ENCODE peak calls at places on chromosomes 4 and X, in eight cellular contexts. P, Y, L, I, V, M, Q and C are unnamed samples.

GRCh38 chr4:153166971-153167501 is 37.2 kb upstream of the TRIM2 start:
- DNase-seq in P (no peak), Y (no peak), L (no peak), I (no peak), V (no peak), M (no peak), Q (peak; percentile 92), C (no peak)

GRCh38 chr4:80237992-80238391 is 28.5 kb upstream of the FGF5 start:
- DNase-seq in P (no peak), Y (no peak), L (no peak), I (no peak), V (no peak), M (no peak), Q (no peak), C (no peak)

GRCh38 chr4:82553020-82553419 is 8.8 kb downstream of the TMEM150C start:
- DNase-seq in P (no peak), Y (no peak), L (no peak), I (no peak), V (no peak), M (no peak), Q (no peak), C (no peak)

GRCh38 chrX:47662144-47662657 is 3.2 kb upstream of the UXT start:
- DNase-seq in P (no peak), Y (no peak), L (no peak), I (no peak), V (no peak), M (no peak), Q (peak; percentile 78), C (peak; percentile 54)

GRCh38 chr4:138445098-138445497 is 202.9 kb upstream of the SLC7A11 start:
- DNase-seq in P (no peak), Y (no peak), L (no peak), I (no peak), V (no peak), M (no peak), Q (no peak), C (no peak)

GRCh38 chr4:83109480-83110221 is 4.9 kb downstream of the PLAC8 start:
- DNase-seq in P (peak; percentile 64), Y (peak; percentile 61), L (no peak), I (no peak), V (no peak), M (no peak), Q (no peak), C (peak; percentile 71)

GRCh38 chr4:174284181-174284886 is 623 bp downstream of the CEP44 start:
- DNase-seq in P (peak; percentile 47), Y (peak; percentile 32), L (no peak), I (peak; percentile 49), V (no peak), M (no peak), Q (no peak), C (no peak)

GRCh38 chr4:174119051-174119450 is 164.4 kb downstream of the FBXO8 start:
- DNase-seq in P (no peak), Y (no peak), L (no peak), I (peak; percentile 10), V (no peak), M (no peak), Q (peak; percentile 28), C (no peak)

GRCh38 chrX:45851434-45851991 is 650.8 kb upstream of the DIPK2B start:
- DNase-seq in P (peak; percentile 78), Y (no peak), L (no peak), I (peak; percentile 2), V (no peak), M (peak; percentile 15), Q (peak; percentile 71), C (peak; percentile 67)

GRCh38 chr4:183437452-183437851 is 7.0 kb upstream of the CDKN2AIP start:
- DNase-seq in P (no peak), Y (no peak), L (no peak), I (no peak), V (no peak), M (no peak), Q (no peak), C (no peak)

GRCh38 chr4:129358571-129358970 is 262.6 kb downstream of the C4orf33 start:
- DNase-seq in P (no peak), Y (no peak), L (no peak), I (no peak), V (no peak), M (no peak), Q (peak; percentile 53), C (no peak)

GRCh38 chr4:27055226-27055760 is 194.7 kb downstream of the STIM2 start:
- DNase-seq in P (no peak), Y (no peak), L (no peak), I (no peak), V (no peak), M (no peak), Q (no peak), C (no peak)

GRCh38 chrX:70293621-70294020 is 3.7 kb downstream of the KIF4A start:
- DNase-seq in P (no peak), Y (no peak), L (no peak), I (no peak), V (no peak), M (no peak), Q (no peak), C (no peak)

GRCh38 chr4:53886090-53886489 is 178.3 kb downstream of the CHIC2 start:
- DNase-seq in P (peak; percentile 65), Y (no peak), L (no peak), I (no peak), V (no peak), M (no peak), Q (no peak), C (no peak)

GRCh38 chr4:115537387-115537786 is 424.0 kb upstream of the NDST4 start:
- DNase-seq in P (peak; percentile 1), Y (peak; percentile 6), L (no peak), I (peak; percentile 46), V (no peak), M (no peak), Q (no peak), C (no peak)

GRCh38 chr4:101067383-101067782 is 279.9 kb downstream of the PPP3CA start:
- DNase-seq in P (no peak), Y (no peak), L (no peak), I (peak; percentile 1), V (no peak), M (no peak), Q (no peak), C (no peak)

GRCh38 chr4:66906314-66906713 is 639.0 kb downstream of the CENPC start:
- DNase-seq in P (peak; percentile 37), Y (no peak), L (no peak), I (no peak), V (no peak), M (no peak), Q (no peak), C (no peak)

GRCh38 chr4:128249787-128250668 is 37.6 kb downstream of the PGRMC2 start:
- DNase-seq in P (no peak), Y (no peak), L (no peak), I (no peak), V (no peak), M (no peak), Q (no peak), C (no peak)

GRCh38 chrX:13923289-13923688 is 106.4 kb upstream of the GPM6B start:
- DNase-seq in P (no peak), Y (no peak), L (no peak), I (no peak), V (no peak), M (no peak), Q (no peak), C (no peak)

GRCh38 chr4:5780831-5781480 is 70.0 kb downstream of the EVC start:
- DNase-seq in P (no peak), Y (no peak), L (no peak), I (no peak), V (no peak), M (no peak), Q (no peak), C (no peak)

GRCh38 chr4:11720292-11720691 is 291.6 kb upstream of the HS3ST1 start:
- DNase-seq in P (peak; percentile 33), Y (peak; percentile 20), L (peak; percentile 16), I (no peak), V (no peak), M (no peak), Q (peak; percentile 15), C (no peak)

GRCh38 chr4:149997881-149998421 is 80.3 kb upstream of the DCLK2 start:
- DNase-seq in P (no peak), Y (peak; percentile 18), L (no peak), I (no peak), V (no peak), M (no peak), Q (peak; percentile 86), C (no peak)

GRCh38 chr4:15343000-15343399 is 84.8 kb upstream of the C1QTNF7 start:
- DNase-seq in P (no peak), Y (no peak), L (no peak), I (no peak), V (no peak), M (no peak), Q (peak; percentile 37), C (no peak)

GRCh38 chrX:19063030-19063429 is 59.2 kb downstream of the ADGRG2 start:
- DNase-seq in P (no peak), Y (no peak), L (no peak), I (no peak), V (no peak), M (no peak), Q (no peak), C (no peak)

GRCh38 chr4:121794505-121795192 is 6.5 kb upstream of the EXOSC9 start:
- DNase-seq in P (no peak), Y (no peak), L (no peak), I (no peak), V (no peak), M (no peak), Q (no peak), C (no peak)